ENCODE peak calls at places on chromosomes 5 and 9, in six cellular contexts. One of them, this sample, is unnamed. For H3K9me3, the result is how much of the 10 kb centered on the place peaks cover.

GRCh38 chr9:68690088-68690487 is 15.0 kb upstream of the PIP5K1B start:
- DNase-seq in K562: peak
- DNase-seq in HepG2: no peak
- DNase-seq in HCT116: no peak
- DNase-seq in H1: no peak
- DNase-seq in SK-N-SH: no peak
- DNase-seq in this sample: no peak

GRCh38 chr5:109410389-109411174 is 808 bp upstream of the PJA2 start:
- DNase-seq in K562: peak
- DNase-seq in HepG2: no peak
- DNase-seq in HCT116: peak
- DNase-seq in H1: peak
- DNase-seq in SK-N-SH: peak
- DNase-seq in this sample: no peak

GRCh38 chr5:168472329-168472728 is 13.9 kb upstream of the RARS1 start:
- DNase-seq in K562: peak
- DNase-seq in HepG2: no peak
- DNase-seq in HCT116: no peak
- DNase-seq in H1: no peak
- DNase-seq in SK-N-SH: no peak
- DNase-seq in this sample: no peak

GRCh38 chr9:36892279-36892678 is 141.8 kb downstream of the PAX5 start:
- DNase-seq in K562: no peak
- DNase-seq in HepG2: no peak
- DNase-seq in HCT116: no peak
- DNase-seq in H1: no peak
- DNase-seq in SK-N-SH: no peak
- DNase-seq in this sample: no peak

GRCh38 chr9:85445887-85446286 is 295.9 kb downstream of the AGTPBP1 start:
- DNase-seq in K562: no peak
- DNase-seq in HepG2: no peak
- DNase-seq in HCT116: no peak
- DNase-seq in H1: no peak
- DNase-seq in SK-N-SH: no peak
- DNase-seq in this sample: no peak

GRCh38 chr9:111961575-111961974 is 65.0 kb downstream of the UGCG start:
- DNase-seq in K562: peak
- DNase-seq in HepG2: no peak
- DNase-seq in HCT116: peak
- DNase-seq in H1: no peak
- DNase-seq in SK-N-SH: no peak
- DNase-seq in this sample: peak

GRCh38 chr5:87076931-87077330 is 190.8 kb upstream of the RASA1 start:
- DNase-seq in K562: no peak
- DNase-seq in HepG2: no peak
- DNase-seq in HCT116: no peak
- DNase-seq in H1: no peak
- DNase-seq in SK-N-SH: no peak
- DNase-seq in this sample: no peak

GRCh38 chr9:129665008-129665771 is at the start of gene PRRX2:
- DNase-seq in K562: no peak
- DNase-seq in HepG2: no peak
- DNase-seq in HCT116: no peak
- DNase-seq in H1: peak
- DNase-seq in SK-N-SH: peak
- DNase-seq in this sample: no peak

GRCh38 chr5:129903466-129904101 is 681 bp upstream of the CHSY3 start:
- DNase-seq in K562: no peak
- DNase-seq in HepG2: no peak
- DNase-seq in HCT116: no peak
- DNase-seq in H1: peak
- DNase-seq in SK-N-SH: no peak
- DNase-seq in this sample: no peak

GRCh38 chr5:180216646-180217171 is 7.7 kb upstream of the RASGEF1C start:
- DNase-seq in K562: no peak
- DNase-seq in HepG2: no peak
- DNase-seq in HCT116: no peak
- DNase-seq in H1: no peak
- DNase-seq in SK-N-SH: no peak
- DNase-seq in this sample: no peak

GRCh38 chr5:180217797-180218196 is 8.8 kb upstream of the RASGEF1C start:
- DNase-seq in K562: no peak
- DNase-seq in HepG2: no peak
- DNase-seq in HCT116: no peak
- DNase-seq in H1: no peak
- DNase-seq in SK-N-SH: no peak
- DNase-seq in this sample: no peak

DNA sequence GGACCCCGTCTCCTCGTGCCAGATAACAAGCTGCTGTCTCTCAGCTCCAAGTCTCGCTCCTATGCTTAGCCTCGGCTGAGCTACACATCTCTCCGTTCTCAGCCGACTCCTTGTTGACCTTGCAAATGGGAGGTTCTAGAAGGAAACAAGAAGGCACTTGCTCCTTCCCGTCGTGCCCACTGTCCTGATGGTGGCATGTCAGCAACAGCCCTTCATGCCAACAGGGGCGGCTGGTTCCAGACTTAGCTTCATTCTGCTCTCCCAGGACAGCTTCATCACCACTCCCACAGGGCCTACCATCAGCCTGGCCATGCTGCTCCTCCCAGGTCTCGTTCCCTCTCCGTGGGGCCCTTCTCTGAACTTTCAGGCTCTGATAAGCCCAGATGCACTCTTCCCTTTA is 13.0 kb upstream of the RASGEF1C start:
- DNase-seq in K562: no peak
- DNase-seq in HepG2: no peak
- DNase-seq in HCT116: no peak
- DNase-seq in H1: no peak
- DNase-seq in SK-N-SH: no peak
- DNase-seq in this sample: no peak
- H3K9me3 ChIP-seq in K562: under half
- H3K9me3 ChIP-seq in HepG2: under half
- H3K9me3 ChIP-seq in HCT116: under half
- H3K9me3 ChIP-seq in H1: under half
- H3K9me3 ChIP-seq in SK-N-SH: under half
- H3K9me3 ChIP-seq in this sample: under half

GRCh38 chr5:52868417-52868816 is 80.7 kb downstream of the ITGA1 start:
- DNase-seq in K562: no peak
- DNase-seq in HepG2: no peak
- DNase-seq in HCT116: no peak
- DNase-seq in H1: no peak
- DNase-seq in SK-N-SH: no peak
- DNase-seq in this sample: no peak

GRCh38 chr5:52869391-52869790 is 81.7 kb downstream of the ITGA1 start:
- DNase-seq in K562: peak
- DNase-seq in HepG2: no peak
- DNase-seq in HCT116: no peak
- DNase-seq in H1: no peak
- DNase-seq in SK-N-SH: no peak
- DNase-seq in this sample: no peak

GRCh38 chr5:52867809-52868208 is 80.1 kb downstream of the ITGA1 start:
- DNase-seq in K562: no peak
- DNase-seq in HepG2: no peak
- DNase-seq in HCT116: no peak
- DNase-seq in H1: no peak
- DNase-seq in SK-N-SH: no peak
- DNase-seq in this sample: no peak

GRCh38 chr5:52875827-52876226 is 88.1 kb downstream of the ITGA1 start:
- DNase-seq in K562: no peak
- DNase-seq in HepG2: no peak
- DNase-seq in HCT116: no peak
- DNase-seq in H1: no peak
- DNase-seq in SK-N-SH: no peak
- DNase-seq in this sample: no peak

GRCh38 chr5:52870448-52870847 is 82.7 kb downstream of the ITGA1 start:
- DNase-seq in K562: no peak
- DNase-seq in HepG2: peak
- DNase-seq in HCT116: no peak
- DNase-seq in H1: no peak
- DNase-seq in SK-N-SH: no peak
- DNase-seq in this sample: no peak
- TF ChIP-seq SIN3A in K562: no peak
- TF ChIP-seq SIN3A in HepG2: no peak
- TF ChIP-seq SIN3A in HCT116: no peak
- TF ChIP-seq SIN3A in H1: no peak
- TF ChIP-seq SIN3A in SK-N-SH: no peak
- TF ChIP-seq SIN3A in this sample: no peak

GRCh38 chr5:32714836-32715235 is 3.7 kb downstream of the NPR3 start:
- DNase-seq in K562: no peak
- DNase-seq in HepG2: no peak
- DNase-seq in HCT116: no peak
- DNase-seq in H1: no peak
- DNase-seq in SK-N-SH: no peak
- DNase-seq in this sample: no peak
- H3K9me3 ChIP-seq in K562: under half
- H3K9me3 ChIP-seq in HepG2: under half
- H3K9me3 ChIP-seq in HCT116: under half
- H3K9me3 ChIP-seq in H1: under half
- H3K9me3 ChIP-seq in SK-N-SH: under half
- H3K9me3 ChIP-seq in this sample: under half

GRCh38 chr9:136409557-136410455 is 608 bp downstream of the ENTR1 start:
- DNase-seq in K562: peak
- DNase-seq in HepG2: peak
- DNase-seq in HCT116: no peak
- DNase-seq in H1: peak
- DNase-seq in SK-N-SH: peak
- DNase-seq in this sample: no peak
- TF ChIP-seq SIN3A in K562: peak
- TF ChIP-seq SIN3A in HepG2: no peak
- TF ChIP-seq SIN3A in HCT116: no peak
- TF ChIP-seq SIN3A in H1: no peak
- TF ChIP-seq SIN3A in SK-N-SH: peak
- TF ChIP-seq SIN3A in this sample: peak

GRCh38 chr9:4574657-4575243 is 84.5 kb downstream of the SLC1A1 start:
- DNase-seq in K562: no peak
- DNase-seq in HepG2: no peak
- DNase-seq in HCT116: no peak
- DNase-seq in H1: no peak
- DNase-seq in SK-N-SH: no peak
- DNase-seq in this sample: no peak

GRCh38 chr9:4575997-4576396 is 85.7 kb downstream of the SLC1A1 start:
- DNase-seq in K562: no peak
- DNase-seq in HepG2: no peak
- DNase-seq in HCT116: no peak
- DNase-seq in H1: no peak
- DNase-seq in SK-N-SH: no peak
- DNase-seq in this sample: no peak

GRCh38 chr9:4579011-4579410 is 83.1 kb upstream of the PLPP6 start:
- DNase-seq in K562: no peak
- DNase-seq in HepG2: no peak
- DNase-seq in HCT116: no peak
- DNase-seq in H1: no peak
- DNase-seq in SK-N-SH: no peak
- DNase-seq in this sample: no peak

GRCh38 chr9:4573634-4574391 is 83.5 kb downstream of the SLC1A1 start:
- DNase-seq in K562: no peak
- DNase-seq in HepG2: no peak
- DNase-seq in HCT116: no peak
- DNase-seq in H1: no peak
- DNase-seq in SK-N-SH: no peak
- DNase-seq in this sample: no peak

GRCh38 chr9:4576448-4576847 is 85.6 kb upstream of the PLPP6 start:
- DNase-seq in K562: no peak
- DNase-seq in HepG2: no peak
- DNase-seq in HCT116: no peak
- DNase-seq in H1: no peak
- DNase-seq in SK-N-SH: no peak
- DNase-seq in this sample: no peak
- H3K9me3 ChIP-seq in K562: under half
- H3K9me3 ChIP-seq in HepG2: under half
- H3K9me3 ChIP-seq in HCT116: under half
- H3K9me3 ChIP-seq in H1: under half
- H3K9me3 ChIP-seq in SK-N-SH: under half
- H3K9me3 ChIP-seq in this sample: under half

DNA sequence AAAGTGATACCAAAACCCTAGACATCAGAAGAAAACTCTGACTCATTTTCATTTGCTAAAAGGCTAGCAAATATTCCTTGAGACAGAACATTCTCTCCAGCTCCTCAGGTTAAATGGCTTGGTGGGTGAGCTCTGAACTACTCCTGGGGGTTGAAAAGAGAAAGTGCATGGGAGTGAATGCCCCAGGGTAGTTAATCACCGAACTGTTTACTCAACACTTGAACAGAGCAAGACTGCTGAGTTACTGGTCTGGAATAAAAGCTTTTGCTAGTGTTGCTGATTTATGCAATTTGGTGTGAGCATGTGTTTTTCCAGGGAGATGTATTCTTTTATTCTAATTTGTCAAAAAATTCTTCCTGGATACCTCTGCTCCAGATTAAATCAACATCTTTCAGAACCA is 88.3 kb upstream of the PRDM9 start:
- DNase-seq in K562: no peak
- DNase-seq in HepG2: no peak
- DNase-seq in HCT116: no peak
- DNase-seq in H1: no peak
- DNase-seq in SK-N-SH: no peak
- DNase-seq in this sample: no peak
- TF ChIP-seq SIN3A in K562: no peak
- TF ChIP-seq SIN3A in HepG2: no peak
- TF ChIP-seq SIN3A in HCT116: no peak
- TF ChIP-seq SIN3A in H1: no peak
- TF ChIP-seq SIN3A in SK-N-SH: no peak
- TF ChIP-seq SIN3A in this sample: no peak